ENCODE peak calls at places on chromosome 7, in six cellular contexts. W, S, R, O, V and F are unnamed samples.

GRCh38 chr7:138768251-138768650 is 29.5 kb upstream of the TMEM213 start:
- DNase-seq in W (no peak), S (no peak), R (no peak), O (no peak), V (no peak), F (no peak)

GRCh38 chr7:14420768-14421167 is 431.3 kb upstream of the ETV1 start:
- DNase-seq in W (no peak), S (no peak), R (no peak), O (no peak), V (no peak), F (no peak)

GRCh38 chr7:141387521-141388217 is 163.5 kb upstream of the AGK start:
- DNase-seq in W (no peak), S (no peak), R (no peak), O (no peak), V (no peak), F (no peak)

GRCh38 chr7:122887198-122887597 is 938 bp upstream of the CADPS2 start:
- DNase-seq in W (peak; percentile 82), S (peak; percentile 76), R (peak; percentile 29), O (peak; percentile 10), V (peak; percentile 11), F (no peak)

GRCh38 chr7:46853451-46853850 is 728.5 kb downstream of the TNS3 start:
- DNase-seq in W (no peak), S (no peak), R (no peak), O (no peak), V (no peak), F (no peak)

GRCh38 chr7:133936074-133936473 is 191.1 kb upstream of the LRGUK start:
- DNase-seq in W (peak; percentile 26), S (no peak), R (no peak), O (peak; percentile 11), V (no peak), F (no peak)

GRCh38 chr7:99868246-99868645 is 8.6 kb downstream of the OR2AE1 start:
- DNase-seq in W (no peak), S (no peak), R (no peak), O (no peak), V (no peak), F (no peak)

GRCh38 chr7:75869776-75870379 is 9.0 kb upstream of the RHBDD2 start:
- DNase-seq in W (no peak), S (no peak), R (no peak), O (no peak), V (no peak), F (no peak)

GRCh38 chr7:71835056-71835455 is 577.1 kb downstream of the CALN1 start:
- DNase-seq in W (peak; percentile 2), S (no peak), R (no peak), O (no peak), V (no peak), F (no peak)

DNA sequence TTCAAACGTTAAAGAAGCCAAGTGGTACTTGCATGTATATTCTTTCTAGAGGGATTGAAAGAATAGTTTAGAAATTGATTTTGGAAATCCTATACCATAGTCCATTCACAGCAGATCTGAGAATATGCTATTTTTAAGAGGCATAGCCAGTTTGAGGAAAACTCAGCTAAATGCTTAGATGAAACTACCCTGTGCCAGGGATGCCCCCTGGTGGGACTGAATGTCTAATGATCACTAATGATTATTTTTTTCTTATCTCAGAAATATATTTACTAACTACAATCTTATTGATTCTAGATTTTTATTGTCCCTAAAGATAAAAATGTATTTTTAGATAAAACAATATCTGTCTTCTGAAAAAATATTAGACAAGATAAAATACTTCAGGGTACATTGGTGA is 844.9 kb upstream of the PHF14 start:
- DNase-seq in W (no peak), S (no peak), R (no peak), O (no peak), V (no peak), F (no peak)
- TF ChIP-seq CTCF in W (peak; percentile 58), S (no peak), R (no peak), O (no peak), V (no peak), F (peak; percentile 47)

DNA sequence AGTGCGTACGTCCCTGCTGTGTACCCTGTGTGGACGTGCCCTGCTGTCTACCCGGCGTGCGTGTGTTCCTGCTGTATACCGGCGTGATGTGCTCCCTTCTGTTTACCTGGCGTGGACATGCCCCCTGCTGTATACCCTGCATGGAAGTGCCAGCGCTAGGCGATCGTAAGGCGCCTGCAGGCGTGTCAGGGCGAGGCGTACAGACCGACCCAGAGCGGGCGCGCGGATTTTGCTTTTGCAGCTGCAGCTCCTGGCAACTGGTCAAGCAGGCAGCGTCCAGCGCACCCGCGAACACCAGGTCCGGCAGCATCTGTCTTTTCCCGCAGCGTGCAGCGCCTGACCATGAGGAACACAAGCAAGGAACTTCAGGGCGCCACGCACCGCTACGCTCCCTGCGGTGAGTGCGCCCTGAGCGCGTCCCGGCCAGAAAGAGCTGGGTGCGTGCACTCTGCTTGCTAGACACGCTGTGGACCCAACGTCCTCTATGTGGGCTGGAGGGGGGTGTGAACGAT is 680 bp downstream of the C7orf57 start:
- DNase-seq in W (peak; percentile 15), S (peak; percentile 84), R (no peak), O (no peak), V (no peak), F (no peak)
- H3K4me3 ChIP-seq in W (peak overlapping the region; percentile 65), S (peak overlapping the region; percentile 43), R (peak overlapping the region; percentile 77), O (peak overlapping the region; percentile 76), V (peak overlapping the region; percentile 56), F (peak overlapping the region; percentile 32)

GRCh38 chr7:91759205-91759863 is 121.2 kb downstream of the MTERF1 start:
- DNase-seq in W (peak; percentile 85), S (no peak), R (no peak), O (no peak), V (no peak), F (peak; percentile 87)
- TF ChIP-seq CTCF in W (no peak), S (no peak), R (no peak), O (no peak), V (no peak), F (no peak)

DNA sequence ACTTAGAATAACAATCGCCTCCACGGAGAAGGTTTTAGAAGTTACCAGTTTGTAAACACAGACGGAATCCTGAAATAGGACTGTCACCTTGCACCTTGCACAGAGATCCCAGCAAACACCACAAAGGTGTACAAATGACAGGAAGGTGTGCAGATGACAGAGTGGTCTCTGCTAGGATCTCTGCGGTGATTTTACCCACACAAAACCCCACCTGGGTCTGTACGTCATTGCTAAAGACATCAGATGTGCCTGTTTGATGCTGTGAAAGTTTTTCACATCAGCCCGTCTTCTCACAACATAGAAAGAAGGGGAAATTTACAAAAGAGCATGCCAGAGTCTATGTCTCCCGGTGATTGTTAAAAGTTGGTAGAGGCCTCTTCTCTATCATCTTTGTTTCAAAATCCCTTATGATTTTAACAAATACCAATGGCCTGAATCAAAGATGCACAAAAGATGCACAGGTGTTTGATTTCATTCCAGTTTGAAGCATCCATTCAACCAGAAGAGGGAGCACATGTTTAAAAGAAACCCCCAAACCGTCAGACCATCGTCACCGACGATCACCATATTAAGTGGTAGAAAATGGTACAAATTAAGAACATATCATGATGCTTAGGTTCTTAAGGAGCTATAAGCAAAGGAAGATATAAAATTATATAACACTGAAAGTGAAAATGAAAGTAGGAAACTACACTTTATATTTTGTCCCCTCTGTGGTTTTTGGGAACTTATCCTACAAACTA is 576.5 kb downstream of the PTPRN2 start:
- DNase-seq in W (no peak), S (no peak), R (no peak), O (no peak), V (no peak), F (no peak)
- H3K4me3 ChIP-seq in W (no peak overlapping the region), S (no peak overlapping the region), R (no peak overlapping the region), O (no peak overlapping the region), V (no peak overlapping the region), F (no peak overlapping the region)